ENCODE peak calls at places on chromosome 10, in five cellular contexts. F is amniotic stem cell, O is non-pigmented ciliary epithelial cell, B is neural crest cell, K is AG10803. T is an unnamed sample.

GRCh38 chr10:613217-613616 is 76.3 kb downstream of the DIP2C start:
- DNase-seq in K (no peak), F (no peak), O (no peak), B (no peak), T (no peak)

GRCh38 chr10:70007116-70007820 is 45.4 kb upstream of the MACROH2A2 start:
- DNase-seq in F (no peak), K (no peak), O (no peak), B (no peak), T (no peak)

GRCh38 chr10:122163182-122164027 is 107.7 kb upstream of the BTBD16 start:
- DNase-seq in O (no peak), F (no peak), K (no peak), B (peak), T (peak)

GRCh38 chr10:19783721-19784120 is 32.5 kb upstream of the PLXDC2 start:
- DNase-seq in K (no peak), F (no peak), O (no peak), B (no peak), T (no peak)

GRCh38 chr10:128345331-128345730 is 219.1 kb upstream of the MKI67 start:
- DNase-seq in O (no peak), K (no peak), F (no peak), B (no peak), T (no peak)

GRCh38 chr10:74518076-74518475 is 308.3 kb upstream of the KAT6B start:
- DNase-seq in O (no peak), B (no peak), K (peak), F (no peak), T (peak)

GRCh38 chr10:27611209-27611608 is 107.1 kb downstream of the RAB18 start:
- DNase-seq in F (peak), B (no peak), O (no peak), K (peak), T (peak)

GRCh38 chr10:70328018-70328417 is 44.2 kb upstream of the NPFFR1 start:
- DNase-seq in B (no peak), F (no peak), K (no peak), O (no peak), T (no peak)

GRCh38 chr10:77320852-77321496 is 316.6 kb downstream of the KCNMA1 start:
- DNase-seq in K (peak), B (no peak), O (no peak), F (peak), T (peak)

GRCh38 chr10:34732926-34733325 is 82.2 kb downstream of the PARD3 start:
- DNase-seq in B (no peak), K (peak), F (no peak), O (no peak), T (peak)

GRCh38 chr10:84452006-84452405 is 123.6 kb downstream of the CCSER2 start:
- DNase-seq in O (no peak), B (no peak), K (peak), F (no peak), T (peak)

GRCh38 chr10:71285180-71285545 is 33.9 kb upstream of the SLC29A3 start:
- DNase-seq in O (no peak), B (peak), K (no peak), F (no peak), T (peak)

GRCh38 chr10:24790073-24790472 is 66.4 kb upstream of the ARHGAP21 start:
- DNase-seq in K (no peak), F (no peak), B (no peak), O (no peak), T (no peak)

GRCh38 chr10:16943301-16944080 is 126.3 kb upstream of the RSU1 start:
- DNase-seq in O (no peak), B (no peak), K (peak), F (peak), T (no peak)

GRCh38 chr10:124315599-124316270 is 103.0 kb downstream of the OAT start:
- DNase-seq in F (no peak), O (no peak), K (no peak), B (no peak), T (no peak)

GRCh38 chr10:21675157-21675796 is 141.2 kb downstream of the MLLT10 start:
- DNase-seq in F (no peak), B (peak), O (no peak), K (peak), T (peak)

T was measured in AG20443.